ENCODE peak calls at places on chromosome 18, in five cellular contexts. S is IMR-90, N is HCT116, R is fibroblast of lung, Y is astrocyte. M is an unnamed sample.
A peak's percentile ranks its signal among the peaks of the same experiment; 100 is the strongest.

GRCh38 chr18:45839415-45840395 is 14.2 kb downstream of the SIGLEC15 start:
- DNase-seq in S (peak; percentile 80), Y (peak; percentile 52), R (peak; percentile 68), N (peak; percentile 10), M (peak; percentile 82)

GRCh38 chr18:31990823-31991222 is 27.8 kb upstream of the RNF125 start:
- DNase-seq in N (no peak), S (no peak), Y (no peak), R (no peak), M (no peak)

GRCh38 chr18:59155140-59155539 is 15.5 kb downstream of the SEC11C start:
- DNase-seq in Y (peak; percentile 97), S (peak; percentile 95), N (no peak), R (peak; percentile 96), M (no peak)

GRCh38 chr18:12862467-12862866 is 21.6 kb downstream of the PTPN2 start:
- DNase-seq in Y (peak; percentile 36), N (no peak), S (no peak), R (peak; percentile 46), M (no peak)

GRCh38 chr18:37778417-37779165 is 213.0 kb upstream of the CELF4 start:
- DNase-seq in R (no peak), Y (no peak), S (no peak), N (peak; percentile 13), M (peak; percentile 78)

GRCh38 chr18:79465392-79465991 is 69.8 kb downstream of the NFATC1 start:
- DNase-seq in N (no peak), S (no peak), Y (no peak), R (no peak), M (peak; percentile 94)

GRCh38 chr18:32048507-32049091 is 30.0 kb downstream of the RNF125 start:
- DNase-seq in S (peak; percentile 3), N (no peak), R (no peak), Y (no peak), M (no peak)

GRCh38 chr18:48613589-48613988 is 74.8 kb downstream of the CTIF start:
- DNase-seq in S (peak; percentile 49), N (no peak), R (no peak), Y (no peak), M (no peak)

GRCh38 chr18:48164096-48164475 is 233.6 kb upstream of the SMAD2 start:
- DNase-seq in S (no peak), N (no peak), R (no peak), Y (no peak), M (no peak)

GRCh38 chr18:8705280-8705940 is at the start of gene MTCL1:
- DNase-seq in Y (peak; percentile 19), N (no peak), S (no peak), R (peak; percentile 56), M (peak; percentile 50)

GRCh38 chr18:39188278-39188677 is 1622.7 kb upstream of the CELF4 start:
- DNase-seq in S (no peak), N (no peak), Y (no peak), R (no peak), M (no peak)
- H3K9ac ChIP-seq in S (no peak overlapping the region), N (no peak overlapping the region), Y (no peak overlapping the region), R (no peak overlapping the region), M (no peak overlapping the region)

GRCh38 chr18:75154997-75155396 is 53.9 kb downstream of the PTGR3 start:
- DNase-seq in N (no peak), R (no peak), Y (no peak), S (no peak), M (no peak)
- H2AFZ ChIP-seq in N (no peak overlapping the region), R (no peak overlapping the region), Y (no peak overlapping the region), S (no peak overlapping the region), M (no peak overlapping the region)

DNA sequence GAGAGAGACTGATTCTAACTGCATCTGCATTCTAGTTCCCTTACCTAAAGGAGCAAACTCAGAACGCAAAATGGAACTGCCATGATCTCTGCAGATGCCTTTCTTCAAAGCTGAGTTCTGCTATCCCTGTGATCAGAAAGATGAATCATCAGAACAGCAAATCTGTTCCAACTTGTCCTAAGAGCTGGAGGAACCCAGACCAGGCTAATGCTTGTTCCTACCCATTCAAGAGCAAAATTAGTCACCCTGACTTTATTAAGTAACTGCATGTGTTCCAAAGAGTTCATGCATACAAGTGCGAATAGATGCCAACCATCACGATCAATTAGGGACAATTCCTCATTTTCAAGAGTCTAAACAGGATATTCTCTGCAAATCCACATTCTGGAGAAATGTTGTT is 46.5 kb downstream of the MBP start:
- DNase-seq in S (peak; percentile 81), R (peak; percentile 92), Y (peak; percentile 89), N (no peak), M (no peak)
- H3K27ac ChIP-seq in S (no peak overlapping the region), R (no peak overlapping the region), Y (no peak overlapping the region), N (peak overlapping the region; percentile 27), M (no peak overlapping the region)

GRCh38 chr18:44826418-44827259 is 146.0 kb downstream of the SETBP1 start:
- DNase-seq in N (no peak), R (peak; percentile 98), Y (peak; percentile 97), S (peak; percentile 83), M (no peak)
- H3K9ac ChIP-seq in N (no peak overlapping the region), R (no peak overlapping the region), Y (peak overlapping the region; percentile 22), S (no peak overlapping the region), M (no peak overlapping the region)

GRCh38 chr18:56278643-56279042 is 359.7 kb downstream of the TXNL1 start:
- DNase-seq in S (no peak), R (no peak), Y (no peak), N (no peak), M (no peak)
- H2AFZ ChIP-seq in S (no peak overlapping the region), R (no peak overlapping the region), Y (no peak overlapping the region), N (no peak overlapping the region), M (no peak overlapping the region)

DNA sequence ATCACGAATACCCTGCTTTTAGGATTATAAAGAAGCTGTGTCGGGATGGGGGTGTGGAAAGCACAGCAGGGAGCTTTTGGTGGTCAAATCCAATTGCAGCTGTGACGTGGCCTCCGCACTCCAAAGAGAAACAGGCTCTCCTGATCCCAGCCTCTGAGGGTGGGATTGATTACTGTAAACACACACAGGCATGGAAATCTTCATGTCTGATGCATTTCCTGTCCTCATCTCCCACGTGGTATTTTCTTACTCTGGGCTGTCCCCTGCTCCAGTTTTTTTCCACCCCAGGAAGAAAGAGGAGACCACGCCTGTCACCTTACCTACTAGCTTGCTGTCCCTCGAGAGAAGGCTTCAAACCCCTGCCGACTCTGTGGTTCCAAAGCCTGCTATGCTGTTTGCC is 22.7 kb downstream of the RNF152 start:
- DNase-seq in Y (no peak), R (peak; percentile 19), S (peak; percentile 92), N (no peak), M (no peak)
- H3K27ac ChIP-seq in Y (peak overlapping the region; percentile 52), R (peak overlapping the region; percentile 74), S (peak overlapping the region; percentile 14), N (no peak overlapping the region), M (no peak overlapping the region)